ENCODE peak calls at places on chromosome 2, in four cellular contexts. One of them, this sample, is unnamed.

GRCh38 chr2:95017836-95018235 is 7.7 kb upstream of the MAL start:
- DNase-seq in Right ventricle myocardium superior: no peak
- DNase-seq in Peyer's patch: no peak
- DNase-seq in Calu3: no peak
- DNase-seq in this sample: no peak

GRCh38 chr2:21220930-21221329 is 97.2 kb downstream of the TDRD15 start:
- DNase-seq in Right ventricle myocardium superior: no peak
- DNase-seq in Calu3: peak
- DNase-seq in Peyer's patch: no peak
- DNase-seq in this sample: no peak

GRCh38 chr2:68426885-68427579 is 40.1 kb downstream of the FBXO48 start:
- DNase-seq in Peyer's patch: no peak
- DNase-seq in Calu3: no peak
- DNase-seq in Right ventricle myocardium superior: no peak
- DNase-seq in this sample: no peak

GRCh38 chr2:129483366-129483765 is 496.1 kb upstream of the RAB6C start:
- DNase-seq in Peyer's patch: peak
- DNase-seq in Calu3: no peak
- DNase-seq in Right ventricle myocardium superior: no peak
- DNase-seq in this sample: no peak

GRCh38 chr2:151796774-151797173 is 31.4 kb downstream of the ARL5A start:
- DNase-seq in Calu3: no peak
- DNase-seq in Peyer's patch: no peak
- DNase-seq in Right ventricle myocardium superior: no peak
- DNase-seq in this sample: no peak

GRCh38 chr2:57429821-57430220 is 616.8 kb upstream of the VRK2 start:
- DNase-seq in Calu3: no peak
- DNase-seq in Right ventricle myocardium superior: no peak
- DNase-seq in Peyer's patch: no peak
- DNase-seq in this sample: no peak

GRCh38 chr2:171999125-171999524 is 628 bp upstream of the METAP1D start:
- DNase-seq in Calu3: no peak
- DNase-seq in Peyer's patch: no peak
- DNase-seq in Right ventricle myocardium superior: no peak
- DNase-seq in this sample: peak

GRCh38 chr2:15177103-15177502 is 384.0 kb downstream of the NBAS start:
- DNase-seq in Calu3: no peak
- DNase-seq in Right ventricle myocardium superior: no peak
- DNase-seq in Peyer's patch: no peak
- DNase-seq in this sample: no peak

GRCh38 chr2:5946210-5947118 is 254.3 kb downstream of the SOX11 start:
- DNase-seq in Calu3: no peak
- DNase-seq in Right ventricle myocardium superior: no peak
- DNase-seq in Peyer's patch: no peak
- DNase-seq in this sample: peak

GRCh38 chr2:6771539-6772365 is 94.0 kb downstream of the CMPK2 start:
- DNase-seq in Right ventricle myocardium superior: no peak
- DNase-seq in Peyer's patch: no peak
- DNase-seq in Calu3: no peak
- DNase-seq in this sample: peak